ENCODE peak calls at places on chromosomes 1 and 21, in nine cellular contexts. C is AG04450, N is GM06990, U is brain microvascular endothelial cell, H is lower lobe of right lung, K is neuronal stem cell, B is HL-60, P is PC-9, J is astrocyte of the spinal cord. W is an unnamed sample.

GRCh38 chr1:182279724-182280506 is 111.7 kb downstream of the GLUL start:
- DNase-seq in C (no peak), N (no peak), U (no peak), H (no peak), K (peak), B (no peak), P (no peak), J (no peak), W (no peak)

GRCh38 chr1:182829285-182829932 is 9.7 kb upstream of the DHX9 start:
- DNase-seq in C (no peak), N (no peak), U (no peak), H (no peak), K (no peak), B (peak), P (no peak), J (no peak), W (no peak)

GRCh38 chr21:42760977-42761751 is 107.7 kb downstream of the PDE9A start:
- DNase-seq in C (no peak), N (no peak), U (no peak), H (peak), K (no peak), B (no peak), P (no peak), J (no peak), W (no peak)

GRCh38 chr1:6523566-6523965 is 30.7 kb downstream of the NOL9 start:
- DNase-seq in C (no peak), N (no peak), U (no peak), H (no peak), K (no peak), B (peak), P (no peak), J (peak), W (no peak)

GRCh38 chr1:99992760-99993467 is 23.1 kb downstream of the SLC35A3 start:
- DNase-seq in C (no peak), N (no peak), U (no peak), H (no peak), K (no peak), B (no peak), P (no peak), J (no peak), W (no peak)

GRCh38 chr21:33655591-33656221 is 13.4 kb downstream of the ITSN1 start:
- DNase-seq in C (peak), N (no peak), U (peak), H (no peak), K (no peak), B (no peak), P (peak), J (peak), W (no peak)

GRCh38 chr1:6008696-6009095 is 16.5 kb upstream of the NPHP4 start:
- DNase-seq in C (no peak), N (no peak), U (no peak), H (peak), K (no peak), B (no peak), P (no peak), J (no peak), W (no peak)

GRCh38 chr21:19810779-19811178 is 1187.4 kb upstream of the NCAM2 start:
- DNase-seq in C (no peak), N (no peak), U (no peak), H (no peak), K (no peak), B (no peak), P (no peak), J (no peak), W (no peak)

GRCh38 chr1:68225781-68226180 is 6.5 kb downstream of the WLS start:
- DNase-seq in C (no peak), N (no peak), U (no peak), H (no peak), K (no peak), B (no peak), P (no peak), J (no peak), W (no peak)

GRCh38 chr1:224213438-224214119 is 30.5 kb downstream of the DEGS1 start:
- DNase-seq in C (no peak), N (no peak), U (no peak), H (no peak), K (no peak), B (peak), P (peak), J (no peak), W (no peak)

GRCh38 chr1:66278260-66279046 is 255.5 kb upstream of the SGIP1 start:
- DNase-seq in C (no peak), N (no peak), U (no peak), H (no peak), K (no peak), B (peak), P (no peak), J (no peak), W (no peak)

GRCh38 chr1:87368907-87369306 is 40.2 kb downstream of the LMO4 start:
- DNase-seq in C (no peak), N (no peak), U (no peak), H (no peak), K (no peak), B (no peak), P (no peak), J (no peak), W (no peak)

GRCh38 chr1:110390692-110391232 is at the start of gene SLC16A4:
- DNase-seq in C (no peak), N (no peak), U (peak), H (no peak), K (no peak), B (no peak), P (no peak), J (peak), W (no peak)

GRCh38 chr1:103516693-103517092 is 8.8 kb upstream of the RNPC3 start:
- DNase-seq in C (no peak), N (no peak), U (peak), H (no peak), K (no peak), B (no peak), P (no peak), J (peak), W (no peak)

GRCh38 chr21:17667256-17667655 is 54.6 kb upstream of the BTG3 start:
- DNase-seq in C (no peak), N (no peak), U (no peak), H (no peak), K (no peak), B (no peak), P (no peak), J (no peak), W (no peak)

GRCh38 chr1:42259739-42260064 is 75.3 kb downstream of the FOXJ3 start:
- DNase-seq in C (no peak), N (no peak), U (peak), H (no peak), K (no peak), B (no peak), P (no peak), J (no peak), W (no peak)

GRCh38 chr1:218034464-218034863 is 250.6 kb upstream of the RRP15 start:
- DNase-seq in C (no peak), N (no peak), U (no peak), H (no peak), K (peak), B (no peak), P (no peak), J (no peak), W (no peak)

GRCh38 chr1:85230305-85230977 is 29.0 kb downstream of the C1orf52 start:
- DNase-seq in C (no peak), N (no peak), U (no peak), H (no peak), K (no peak), B (no peak), P (no peak), J (no peak), W (no peak)

GRCh38 chr1:53135735-53136114 is 6.7 kb downstream of the SLC1A7 start:
- DNase-seq in C (peak), N (no peak), U (peak), H (no peak), K (no peak), B (no peak), P (no peak), J (peak), W (no peak)

GRCh38 chr1:181099152-181100014 is 10.9 kb downstream of the IER5 start:
- DNase-seq in C (no peak), N (peak), U (no peak), H (no peak), K (no peak), B (no peak), P (peak), J (peak), W (no peak)

GRCh38 chr1:243927401-243927800 is 77.4 kb upstream of the AKT3 start:
- DNase-seq in C (no peak), N (no peak), U (no peak), H (no peak), K (no peak), B (no peak), P (no peak), J (no peak), W (no peak)

GRCh38 chr1:94408104-94408503 is 10.1 kb upstream of the ABCD3 start:
- DNase-seq in C (no peak), N (no peak), U (no peak), H (no peak), K (no peak), B (no peak), P (no peak), J (no peak), W (no peak)

GRCh38 chr1:93703649-93704048 is 22.0 kb upstream of the BCAR3 start:
- DNase-seq in C (no peak), N (no peak), U (no peak), H (no peak), K (no peak), B (no peak), P (peak), J (no peak), W (no peak)

GRCh38 chr1:217482356-217483102 is 148.4 kb downstream of the GPATCH2 start:
- DNase-seq in C (peak), N (peak), U (peak), H (no peak), K (no peak), B (peak), P (no peak), J (peak), W (no peak)

GRCh38 chr1:77430966-77431735 is 149.3 kb downstream of the AK5 start:
- DNase-seq in C (no peak), N (no peak), U (no peak), H (no peak), K (no peak), B (peak), P (no peak), J (no peak), W (no peak)

GRCh38 chr1:89466307-89466925 is 58.2 kb upstream of the LRRC8B start:
- DNase-seq in C (no peak), N (no peak), U (no peak), H (no peak), K (no peak), B (peak), P (no peak), J (no peak), W (no peak)

GRCh38 chr1:109538827-109539555 is 681 bp upstream of the GPR61 start:
- DNase-seq in C (no peak), N (no peak), U (no peak), H (no peak), K (no peak), B (no peak), P (no peak), J (no peak), W (no peak)

GRCh38 chr1:28339551-28339950 is 10.7 kb downstream of the MED18 start:
- DNase-seq in C (no peak), N (no peak), U (no peak), H (peak), K (no peak), B (no peak), P (no peak), J (no peak), W (no peak)

GRCh38 chr1:229258031-229258850 is 12.7 kb upstream of the RAB4A start:
- DNase-seq in C (peak), N (no peak), U (peak), H (no peak), K (peak), B (peak), P (peak), J (peak), W (peak)

GRCh38 chr1:64712049-64712448 is 32.8 kb upstream of the RAVER2 start:
- DNase-seq in C (no peak), N (no peak), U (no peak), H (no peak), K (no peak), B (no peak), P (no peak), J (no peak), W (no peak)

GRCh38 chr1:248823517-248824001 is 2.2 kb downstream of the SH3BP5L start:
- DNase-seq in C (no peak), N (no peak), U (no peak), H (no peak), K (no peak), B (no peak), P (no peak), J (peak), W (no peak)

GRCh38 chr1:248821641-248822040 is 4.1 kb downstream of the SH3BP5L start:
- DNase-seq in C (no peak), N (no peak), U (no peak), H (no peak), K (no peak), B (no peak), P (no peak), J (no peak), W (no peak)

GRCh38 chr1:248821101-248821500 is 4.6 kb downstream of the SH3BP5L start:
- DNase-seq in C (no peak), N (no peak), U (peak), H (no peak), K (no peak), B (no peak), P (no peak), J (peak), W (no peak)

GRCh38 chr1:248824301-248824700 is 1.4 kb downstream of the SH3BP5L start:
- DNase-seq in C (no peak), N (no peak), U (no peak), H (no peak), K (no peak), B (no peak), P (no peak), J (no peak), W (no peak)

DNA sequence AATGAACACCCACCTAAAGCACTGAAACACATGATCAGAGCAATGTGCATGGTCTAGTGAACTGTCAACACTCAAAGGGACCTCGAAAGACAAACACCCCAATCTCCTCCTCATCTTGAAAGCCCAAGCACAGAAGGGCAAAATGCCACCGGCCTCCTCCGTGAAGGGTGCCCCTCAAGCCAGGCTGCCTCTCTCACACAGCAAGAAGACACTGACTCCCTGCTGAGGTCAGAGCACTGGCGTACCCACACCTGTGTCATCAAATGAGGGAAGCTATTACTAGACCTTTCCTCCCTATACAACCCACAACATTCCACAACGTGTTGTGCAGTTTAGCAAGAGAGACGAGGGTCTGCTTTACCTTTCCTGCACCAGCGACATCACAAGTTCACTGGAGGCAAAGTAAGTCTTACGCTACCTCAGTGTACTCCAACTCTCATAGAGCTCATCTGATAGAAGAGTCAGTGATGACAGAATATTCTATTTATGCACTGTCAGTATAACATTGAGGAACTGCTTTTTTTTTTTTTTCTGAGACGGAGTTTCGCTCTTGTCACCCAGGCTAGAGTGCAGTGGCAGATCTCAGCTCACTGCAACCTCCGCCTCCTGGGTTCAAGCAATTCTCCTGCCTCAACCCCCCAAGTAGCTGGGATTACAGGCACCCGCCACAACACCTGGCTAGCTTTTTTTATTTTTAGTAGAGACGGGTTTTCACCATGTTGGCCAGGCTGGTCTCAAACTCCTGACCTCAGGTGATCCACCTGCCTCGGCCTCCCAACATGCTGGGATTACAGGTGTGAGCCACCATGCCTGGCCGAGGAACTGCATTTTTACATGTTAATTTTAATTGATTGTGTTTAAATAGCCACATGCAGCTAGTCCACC is 3.3 kb downstream of the SH3BP5L start:
- DNase-seq in C (no peak), N (no peak), U (no peak), H (no peak), K (no peak), B (no peak), P (no peak), J (no peak), W (no peak)
- H3K4me3 ChIP-seq in C (peak), N (peak), U (no peak), H (peak), K (no peak), B (no peak), P (no peak), J (no peak), W (no peak)

DNA sequence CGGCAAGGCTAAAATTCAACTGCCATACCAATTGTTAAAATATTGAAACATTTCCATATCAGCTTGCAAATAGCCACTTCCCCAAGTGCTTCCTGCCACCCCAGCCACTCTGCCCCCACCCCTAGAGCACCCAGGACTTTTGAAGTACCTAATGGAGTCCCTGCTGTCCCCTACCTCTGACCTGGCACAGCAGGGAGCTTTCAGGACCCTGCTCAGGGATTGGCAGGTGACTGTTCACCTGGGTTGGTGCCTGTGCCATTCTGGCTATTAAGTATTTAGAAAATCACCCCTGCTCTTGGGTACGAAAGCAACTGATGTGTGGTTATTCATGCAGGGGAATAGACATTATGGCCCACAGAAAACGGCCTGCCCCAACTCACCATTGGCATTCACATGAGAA is 9.1 kb upstream of the HPCAL4 start:
- DNase-seq in C (no peak), N (no peak), U (no peak), H (no peak), K (no peak), B (no peak), P (no peak), J (no peak), W (no peak)
- H3K4me3 ChIP-seq in C (no peak), N (no peak), U (no peak), H (no peak), K (no peak), B (no peak), P (no peak), J (no peak), W (no peak)

DNA sequence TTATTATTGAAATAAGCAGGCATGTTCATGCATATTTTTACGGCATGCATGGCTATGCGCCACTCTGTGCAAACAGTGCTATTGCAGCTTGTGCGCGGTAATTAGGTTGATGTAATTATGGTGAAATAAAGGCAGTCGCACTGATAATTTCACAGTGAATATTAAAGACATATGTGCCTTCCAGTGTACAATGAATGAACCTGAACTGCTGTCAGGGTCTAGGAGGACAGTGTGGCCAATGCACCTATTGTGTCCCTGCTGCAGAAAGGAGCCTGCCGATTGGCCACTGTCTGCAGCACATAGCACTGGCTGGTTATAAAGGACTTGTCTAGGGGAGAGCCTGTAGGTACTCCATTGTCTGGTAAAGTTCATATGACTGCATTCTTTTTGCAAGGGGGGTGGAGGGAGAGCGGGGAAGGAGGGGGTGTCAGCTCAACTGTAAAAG is 340.4 kb downstream of the USP25 start:
- DNase-seq in C (no peak), N (no peak), U (no peak), H (no peak), K (no peak), B (no peak), P (no peak), J (peak), W (no peak)
- H3K4me3 ChIP-seq in C (no peak), N (no peak), U (no peak), H (no peak), K (no peak), B (no peak), P (no peak), J (peak), W (peak)

DNA sequence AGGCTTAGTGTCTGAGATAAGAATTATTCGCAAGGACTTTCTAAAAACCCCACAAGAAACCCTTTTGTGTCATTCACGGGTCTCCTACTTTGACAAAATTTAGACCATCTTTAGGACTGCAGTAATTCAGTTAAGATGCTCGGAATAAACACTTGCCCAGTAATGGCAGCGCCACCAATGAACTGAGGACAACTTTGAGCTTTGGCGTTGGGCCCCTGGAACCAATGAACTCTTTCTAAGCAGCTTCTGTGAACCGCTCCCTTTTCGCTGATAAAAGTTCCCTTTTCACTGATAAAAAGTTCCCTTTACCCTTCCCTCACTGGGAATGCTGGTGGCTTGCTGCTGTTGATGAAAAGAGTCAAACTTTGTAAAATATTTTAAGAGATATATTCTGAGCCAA is 1.4 kb upstream of the MRPL55 start:
- DNase-seq in C (no peak), N (no peak), U (no peak), H (no peak), K (no peak), B (no peak), P (no peak), J (no peak), W (no peak)
- H3K4me3 ChIP-seq in C (no peak), N (no peak), U (no peak), H (peak), K (no peak), B (no peak), P (no peak), J (no peak), W (no peak)

GRCh38 chr21:35257413-35257812 is 208.3 kb upstream of the RUNX1 start:
- DNase-seq in C (peak), N (no peak), U (peak), H (peak), K (no peak), B (no peak), P (peak), J (peak), W (no peak)

GRCh38 chr21:35254752-35255138 is 205.6 kb upstream of the RUNX1 start:
- DNase-seq in C (no peak), N (no peak), U (no peak), H (no peak), K (no peak), B (no peak), P (no peak), J (no peak), W (no peak)

GRCh38 chr21:35258521-35258920 is 209.4 kb upstream of the RUNX1 start:
- DNase-seq in C (no peak), N (no peak), U (no peak), H (no peak), K (no peak), B (no peak), P (no peak), J (no peak), W (no peak)

GRCh38 chr21:35254006-35254751 is 205.1 kb upstream of the RUNX1 start:
- DNase-seq in C (peak), N (no peak), U (peak), H (no peak), K (no peak), B (no peak), P (no peak), J (peak), W (no peak)

GRCh38 chr21:35256468-35256988 is 207.4 kb upstream of the RUNX1 start:
- DNase-seq in C (peak), N (no peak), U (peak), H (peak), K (peak), B (no peak), P (peak), J (peak), W (peak)
- H3K4me3 ChIP-seq in C (peak), N (no peak), U (no peak), H (no peak), K (no peak), B (no peak), P (peak), J (peak), W (peak)

GRCh38 chr1:201792534-201793305 is 36.2 kb upstream of the IPO9 start:
- DNase-seq in C (peak), N (no peak), U (peak), H (peak), K (peak), B (peak), P (peak), J (peak), W (peak)

GRCh38 chr1:201790261-201790660 is 38.7 kb upstream of the IPO9 start:
- DNase-seq in C (no peak), N (no peak), U (peak), H (no peak), K (no peak), B (no peak), P (no peak), J (peak), W (no peak)

GRCh38 chr1:201793306-201793925 is 35.5 kb upstream of the IPO9 start:
- DNase-seq in C (no peak), N (no peak), U (no peak), H (no peak), K (no peak), B (no peak), P (no peak), J (no peak), W (no peak)

GRCh38 chr1:201791051-201791774 is 37.7 kb upstream of the IPO9 start:
- DNase-seq in C (no peak), N (no peak), U (no peak), H (no peak), K (no peak), B (no peak), P (no peak), J (no peak), W (no peak)

GRCh38 chr1:201791775-201792166 is 37.2 kb upstream of the IPO9 start:
- DNase-seq in C (no peak), N (no peak), U (peak), H (no peak), K (no peak), B (no peak), P (no peak), J (peak), W (no peak)
- H3K4me3 ChIP-seq in C (no peak), N (no peak), U (no peak), H (no peak), K (no peak), B (no peak), P (no peak), J (no peak), W (no peak)